ENCODE peak calls at places on chromosomes 2 and 18, in four cellular contexts. N, O, L and B are unnamed samples.

GRCh38 chr2:96464061-96464460 is 41.1 kb downstream of the NEURL3 start:
- DNase-seq in N (no peak), O (no peak), L (no peak), B (no peak)

GRCh38 chr2:82879803-82880202 is 1579.3 kb downstream of the SUCLG1 start:
- DNase-seq in N (no peak), O (no peak), L (no peak), B (no peak)

GRCh38 chr18:22542400-22542835 is 124.7 kb upstream of the CTAGE1 start:
- DNase-seq in N (no peak), O (peak; percentile 25), L (no peak), B (no peak)

GRCh38 chr2:62248226-62248625 is 52.3 kb downstream of the B3GNT2 start:
- DNase-seq in N (no peak), O (no peak), L (no peak), B (no peak)

GRCh38 chr18:63591725-63592124 is 4.6 kb downstream of the SERPINB13 start:
- DNase-seq in N (no peak), O (no peak), L (no peak), B (no peak)

GRCh38 chr2:119753041-119753929 is 6.4 kb upstream of the PTPN4 start:
- DNase-seq in N (peak; percentile 52), O (no peak), L (peak; percentile 39), B (no peak)

GRCh38 chr2:191041418-191042161 is 27.6 kb upstream of the STAT1 start:
- DNase-seq in N (no peak), O (no peak), L (peak; percentile 83), B (no peak)

GRCh38 chr18:73456643-73457042 is 588.9 kb upstream of the NETO1 start:
- DNase-seq in N (no peak), O (no peak), L (no peak), B (no peak)

GRCh38 chr2:151549191-151549590 is 139.5 kb downstream of the RIF1 start:
- DNase-seq in N (no peak), O (no peak), L (no peak), B (no peak)

GRCh38 chr2:129934044-129934822 is 45.2 kb upstream of the RAB6C start:
- DNase-seq in N (no peak), O (no peak), L (no peak), B (no peak)

GRCh38 chr18:10140928-10141327 is 227.1 kb downstream of the VAPA start:
- DNase-seq in N (no peak), O (no peak), L (peak; percentile 31), B (no peak)

GRCh38 chr2:23691576-23691975 is 235.3 kb downstream of the ATAD2B start:
- DNase-seq in N (no peak), O (no peak), L (no peak), B (no peak)

GRCh38 chr2:167929461-167929860 is 317.9 kb downstream of the STK39 start:
- DNase-seq in N (no peak), O (no peak), L (no peak), B (no peak)

GRCh38 chr2:25402477-25402876 is 60.8 kb upstream of the DNMT3A start:
- DNase-seq in N (no peak), O (no peak), L (no peak), B (no peak)

GRCh38 chr2:229206548-229206947 is 64.5 kb downstream of the PID1 start:
- DNase-seq in N (no peak), O (no peak), L (no peak), B (no peak)

GRCh38 chr18:74869904-74870863 is 272.5 kb downstream of the ZNF407 start:
- DNase-seq in N (no peak), O (no peak), L (no peak), B (no peak)

GRCh38 chr2:193824474-193824873 is 1629.7 kb upstream of the TMEFF2 start:
- DNase-seq in N (no peak), O (no peak), L (peak; percentile 17), B (no peak)

GRCh38 chr2:113251118-113251517 is 27.6 kb downstream of the PAX8 start:
- DNase-seq in N (no peak), O (no peak), L (no peak), B (no peak)

GRCh38 chr2:45000921-45001628 is 8.2 kb downstream of the SIX2 start:
- DNase-seq in N (no peak), O (no peak), L (no peak), B (no peak)

GRCh38 chr18:11387880-11388279 is 221.5 kb upstream of the SLC35G4 start:
- DNase-seq in N (peak; percentile 2), O (peak; percentile 63), L (peak; percentile 35), B (peak; percentile 55)

GRCh38 chr2:142280846-142281245 is 150.0 kb upstream of the LRP1B start:
- DNase-seq in N (no peak), O (no peak), L (no peak), B (no peak)

GRCh38 chr2:9165625-9166024 is 41.0 kb upstream of the ASAP2 start:
- DNase-seq in N (no peak), O (peak; percentile 43), L (no peak), B (no peak)

GRCh38 chr2:72378737-72379346 is 231.2 kb upstream of the CYP26B1 start:
- DNase-seq in N (no peak), O (no peak), L (no peak), B (no peak)

GRCh38 chr18:12934454-12935071 is 13.2 kb upstream of the SEH1L start:
- DNase-seq in N (peak; percentile 69), O (peak; percentile 79), L (peak; percentile 67), B (peak; percentile 87)

GRCh38 chr2:180016937-180017336 is 9.8 kb upstream of the CWC22 start:
- DNase-seq in N (no peak), O (no peak), L (no peak), B (no peak)

GRCh38 chr2:218354850-218355443 is 1.7 kb upstream of the CATIP start:
- DNase-seq in N (no peak), O (no peak), L (no peak), B (no peak)

GRCh38 chr2:109030870-109031480 is 42.0 kb upstream of the EDAR start:
- DNase-seq in N (no peak), O (no peak), L (no peak), B (no peak)

GRCh38 chr18:2459886-2460285 is 111.4 kb downstream of the METTL4 start:
- DNase-seq in N (no peak), O (no peak), L (no peak), B (no peak)

GRCh38 chr2:24919977-24920812 is at the start of gene ADCY3:
- DNase-seq in N (no peak), O (peak; percentile 67), L (peak; percentile 66), B (no peak)

GRCh38 chr18:33699372-33699771 is 121.4 kb downstream of the ASXL3 start:
- DNase-seq in N (no peak), O (no peak), L (no peak), B (no peak)

GRCh38 chr2:196924051-196924450 is 2.5 kb downstream of the PGAP1 start:
- DNase-seq in N (no peak), O (no peak), L (no peak), B (no peak)
- H3K27ac ChIP-seq in N (peak overlapping the region; percentile 89), O (no peak overlapping the region), L (no peak overlapping the region), B (no peak overlapping the region)

GRCh38 chr2:66121946-66122345 is 313.0 kb upstream of the MEIS1 start:
- DNase-seq in N (no peak), O (no peak), L (no peak), B (no peak)

GRCh38 chr2:66122491-66122890 is 312.4 kb upstream of the MEIS1 start:
- DNase-seq in N (no peak), O (no peak), L (no peak), B (no peak)

GRCh38 chr2:66126936-66127527 is 307.9 kb upstream of the MEIS1 start:
- DNase-seq in N (no peak), O (no peak), L (no peak), B (no peak)

DNA sequence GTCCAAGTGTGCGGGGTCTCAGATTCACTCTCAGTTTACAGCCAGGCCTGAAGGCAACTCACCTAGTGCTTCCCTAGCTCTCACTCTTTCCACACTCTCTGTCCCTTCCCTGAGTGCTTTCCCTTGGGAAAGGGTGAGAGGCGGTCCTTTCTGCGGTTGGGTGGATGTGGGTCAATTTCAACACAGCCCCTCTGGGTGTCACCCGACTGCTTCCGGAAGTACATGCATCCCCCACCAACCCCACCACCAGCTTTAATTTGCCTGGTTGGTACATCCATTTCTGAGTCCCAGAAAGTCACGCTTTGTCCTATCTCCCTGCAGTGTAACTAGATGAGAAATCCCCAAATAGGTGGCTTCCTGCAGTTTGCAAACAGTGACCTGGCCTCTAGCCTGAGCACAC is 307.3 kb upstream of the MEIS1 start:
- DNase-seq in N (no peak), O (no peak), L (no peak), B (no peak)
- H3K27ac ChIP-seq in N (no peak overlapping the region), O (no peak overlapping the region), L (no peak overlapping the region), B (no peak overlapping the region)

DNA sequence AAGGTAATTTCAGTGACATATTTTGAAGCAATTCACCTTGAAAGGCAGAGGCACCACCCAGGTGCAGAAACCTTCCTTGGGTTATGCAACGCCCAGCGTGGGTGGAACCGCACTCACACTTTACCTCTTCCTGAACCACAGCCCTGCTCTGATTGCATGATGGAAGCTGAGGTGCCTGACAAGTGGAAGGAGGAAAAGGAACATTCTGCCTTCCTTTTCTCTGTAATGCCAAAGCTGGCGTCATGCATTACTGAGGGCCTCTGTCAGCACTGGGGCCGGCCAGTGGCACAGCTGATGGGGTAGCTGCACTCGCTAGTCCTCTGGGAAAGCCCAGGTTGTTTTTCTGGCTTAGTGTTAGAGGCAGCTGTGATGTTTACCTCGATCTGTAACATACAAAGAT is 266.5 kb downstream of the NEDD4L start:
- DNase-seq in N (no peak), O (peak; percentile 51), L (no peak), B (no peak)
- H3K27ac ChIP-seq in N (no peak overlapping the region), O (peak overlapping the region; percentile 82), L (no peak overlapping the region), B (no peak overlapping the region)

DNA sequence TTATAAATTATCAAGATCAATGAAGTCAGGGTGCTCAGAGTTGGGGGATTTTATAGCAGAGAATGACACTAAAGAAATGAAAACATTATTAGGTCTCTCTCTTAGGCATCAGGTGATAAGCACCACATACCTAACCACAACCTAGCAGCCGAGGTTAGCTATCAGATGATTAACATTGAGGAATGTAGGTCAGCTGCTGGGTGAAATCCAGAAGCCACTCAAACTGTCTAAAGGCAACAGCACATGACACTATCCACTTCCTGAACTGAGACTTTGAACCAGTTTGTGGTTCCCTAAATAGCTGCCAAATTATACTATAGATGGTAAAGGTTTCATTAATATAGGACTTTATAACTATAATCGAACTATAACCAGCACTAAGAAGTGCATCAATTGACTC is 4.7 kb downstream of the EPG5 start:
- DNase-seq in N (no peak), O (no peak), L (no peak), B (no peak)
- H3K27ac ChIP-seq in N (no peak overlapping the region), O (peak overlapping the region; percentile 61), L (no peak overlapping the region), B (no peak overlapping the region)

GRCh38 chr2:127176371-127177311 is 43.5 kb downstream of the CYP27C1 start:
- DNase-seq in N (no peak), O (no peak), L (no peak), B (peak; percentile 51)
- H3K27ac ChIP-seq in N (no peak overlapping the region), O (peak overlapping the region; percentile 33), L (no peak overlapping the region), B (peak overlapping the region; percentile 83)

DNA sequence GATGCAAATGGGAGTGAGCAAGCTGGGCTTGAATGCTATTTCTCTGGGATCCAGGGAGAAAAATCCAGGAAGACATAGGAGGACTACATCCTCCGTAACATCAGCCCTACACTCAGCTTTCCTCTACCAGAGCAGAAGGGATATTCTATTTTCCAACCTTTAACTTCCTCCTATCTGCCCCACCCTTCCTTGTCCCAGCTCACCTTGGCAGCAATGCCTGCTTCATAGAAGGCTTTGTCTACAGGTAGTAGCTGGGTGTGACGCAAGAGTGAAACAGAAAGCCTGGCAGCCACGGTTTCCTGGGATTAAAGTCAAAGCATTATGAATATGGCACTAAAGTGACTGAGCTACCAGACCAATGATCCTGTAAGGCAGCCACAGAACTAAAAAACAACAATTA is 3.9 kb downstream of the KRTCAP3 start:
- DNase-seq in N (no peak), O (no peak), L (no peak), B (no peak)
- H3K27ac ChIP-seq in N (no peak overlapping the region), O (no peak overlapping the region), L (no peak overlapping the region), B (peak overlapping the region; percentile 63)